ENCODE peak calls at places on chromosomes 2 and 18, in five cellular contexts. X is RWPE1, Y is NCI-H2171 treated with DMSO at 0.1 percent for 48 hours, I is cardiac septum, M is retinal pigment epithelial cell. E is an unnamed sample.

GRCh38 chr2:241519669-241520068 is 11.3 kb upstream of the STK25 start:
- DNase-seq in X (no peak), Y (peak), I (no peak), M (no peak), E (no peak)

GRCh38 chr18:78965260-78965659 is 14.4 kb upstream of the SALL3 start:
- DNase-seq in X (no peak), Y (no peak), I (no peak), M (no peak), E (no peak)

GRCh38 chr2:175877845-175878563 is 124.1 kb downstream of the LNPK start:
- DNase-seq in X (no peak), Y (no peak), I (no peak), M (no peak), E (no peak)

GRCh38 chr2:71154798-71155197 is 24.4 kb downstream of the MPHOSPH10 start:
- DNase-seq in X (peak), Y (no peak), I (no peak), M (no peak), E (no peak)

GRCh38 chr2:164898475-164898874 is 56.9 kb downstream of the SLC38A11 start:
- DNase-seq in X (no peak), Y (no peak), I (no peak), M (peak), E (peak)

GRCh38 chr2:43034921-43035320 is 191.5 kb downstream of the ZFP36L2 start:
- DNase-seq in X (no peak), Y (no peak), I (no peak), M (no peak), E (no peak)

GRCh38 chr18:10559566-10560456 is 34.0 kb downstream of the NAPG start:
- DNase-seq in X (no peak), Y (peak), I (no peak), M (no peak), E (no peak)

GRCh38 chr2:225486226-225486625 is 86.7 kb downstream of the NYAP2 start:
- DNase-seq in X (no peak), Y (no peak), I (no peak), M (peak), E (no peak)

GRCh38 chr2:172438741-172439508 is 11.5 kb downstream of the ITGA6 start:
- DNase-seq in X (peak), Y (no peak), I (no peak), M (no peak), E (peak)

GRCh38 chr18:34399892-34400291 is 175.2 kb upstream of the NOL4 start:
- DNase-seq in X (no peak), Y (no peak), I (no peak), M (no peak), E (no peak)

GRCh38 chr18:47986724-47987455 is 56.4 kb upstream of the SMAD2 start:
- DNase-seq in X (no peak), Y (peak), I (no peak), M (no peak), E (peak)

GRCh38 chr2:188798159-188798558 is 176.0 kb upstream of the COL3A1 start:
- DNase-seq in X (no peak), Y (peak), I (no peak), M (no peak), E (no peak)

GRCh38 chr2:163157891-163158511 is 319.4 kb upstream of the KCNH7 start:
- DNase-seq in X (peak), Y (no peak), I (no peak), M (no peak), E (peak)

GRCh38 chr2:200585730-200586643 is at the start of gene AOX1:
- DNase-seq in X (peak), Y (peak), I (peak), M (no peak), E (peak)

GRCh38 chr2:29663266-29663665 is 258.1 kb downstream of the ALK start:
- DNase-seq in X (peak), Y (no peak), I (no peak), M (no peak), E (peak)

GRCh38 chr2:121242175-121242875 is 42.7 kb downstream of the TFCP2L1 start:
- DNase-seq in X (no peak), Y (peak), I (peak), M (no peak), E (no peak)

GRCh38 chr2:10043906-10044601 is 704 bp downstream of the KLF11 start:
- DNase-seq in X (peak), Y (peak), I (peak), M (peak), E (peak)

GRCh38 chr2:136490100-136490499 is 275.2 kb upstream of the THSD7B start:
- DNase-seq in X (no peak), Y (no peak), I (no peak), M (no peak), E (no peak)

GRCh38 chr2:138382672-138383071 is 118.9 kb upstream of the SPOPL start:
- DNase-seq in X (no peak), Y (no peak), I (no peak), M (no peak), E (no peak)

GRCh38 chr18:9861933-9862332 is 23.8 kb upstream of the TXNDC2 start:
- DNase-seq in X (no peak), Y (no peak), I (no peak), M (no peak), E (no peak)

GRCh38 chr18:7413906-7414305 is 153.2 kb upstream of the PTPRM start:
- DNase-seq in X (no peak), Y (no peak), I (no peak), M (no peak), E (peak)

GRCh38 chr2:149715005-149715592 is 127.5 kb upstream of the MMADHC start:
- DNase-seq in X (peak), Y (peak), I (no peak), M (no peak), E (peak)

GRCh38 chr18:3593904-3594759 is 144.2 kb downstream of the TGIF1 start:
- DNase-seq in X (peak), Y (peak), I (peak), M (peak), E (peak)

GRCh38 chr2:197453914-197454398 is 604 bp downstream of the COQ10B start:
- DNase-seq in X (peak), Y (peak), I (no peak), M (peak), E (no peak)

GRCh38 chr2:239158641-239159475 is 242.0 kb downstream of the HDAC4 start:
- DNase-seq in X (no peak), Y (no peak), I (peak), M (no peak), E (no peak)

GRCh38 chr18:22935431-22935830 is 2.3 kb downstream of the RBBP8 start:
- DNase-seq in X (no peak), Y (no peak), I (no peak), M (no peak), E (no peak)

GRCh38 chr2:43879261-43879660 is 40.5 kb downstream of the ABCG8 start:
- DNase-seq in X (no peak), Y (no peak), I (no peak), M (no peak), E (no peak)